ENCODE peak calls at places on chromosomes 4 and X, in four cellular contexts. I is aorta, Q is spleen, X is A673. J is an unnamed sample.

GRCh38 chr4:162410854-162411253 is 247.1 kb upstream of the FSTL5 start:
- DNase-seq in I (no peak), Q (no peak), X (no peak), J (no peak)

GRCh38 chrX:46551494-46552128 is 6.4 kb upstream of the ZNF674 start:
- DNase-seq in I (no peak), Q (no peak), X (peak; percentile 27), J (no peak)

GRCh38 chr4:182105416-182105815 is 137.8 kb upstream of the TENM3 start:
- DNase-seq in I (no peak), Q (no peak), X (no peak), J (no peak)

GRCh38 chr4:108398836-108399235 is 221.5 kb upstream of the RPL34 start:
- DNase-seq in I (no peak), Q (no peak), X (no peak), J (no peak)

GRCh38 chr4:148477276-148477675 is 35.1 kb upstream of the NR3C2 start:
- DNase-seq in I (no peak), Q (no peak), X (no peak), J (no peak)

GRCh38 chrX:102516314-102516936 is at the start of gene TMSB15A:
- DNase-seq in I (peak; percentile 78), Q (peak; percentile 84), X (peak; percentile 80), J (peak; percentile 41)

GRCh38 chrX:23981711-23982110 is 45.3 kb downstream of the KLHL15 start:
- DNase-seq in I (no peak), Q (no peak), X (no peak), J (no peak)

GRCh38 chr4:74311696-74312313 is 3.5 kb downstream of the EPGN start:
- DNase-seq in I (no peak), Q (no peak), X (peak; percentile 58), J (no peak)

GRCh38 chr4:76233967-76234678 is 17.4 kb upstream of the FAM47E start:
- DNase-seq in I (no peak), Q (no peak), X (no peak), J (no peak)

GRCh38 chr4:139028191-139028661 is 12.6 kb downstream of the NOCT start:
- DNase-seq in I (no peak), Q (no peak), X (no peak), J (no peak)

GRCh38 chr4:76523593-76523992 is 88.6 kb downstream of the SHROOM3 start:
- DNase-seq in I (no peak), Q (no peak), X (no peak), J (no peak)

GRCh38 chrX:1464282-1465131 is 11.8 kb upstream of the ASMTL start:
- DNase-seq in I (no peak), Q (peak; percentile 71), X (no peak), J (no peak)
- H3K27me3 ChIP-seq in I (no peaks in the 10 kb centered on the region), Q (no peaks in the 10 kb centered on the region), X (peaks cover 59% of the 10 kb centered on the region), J (no peaks in the 10 kb centered on the region)

DNA sequence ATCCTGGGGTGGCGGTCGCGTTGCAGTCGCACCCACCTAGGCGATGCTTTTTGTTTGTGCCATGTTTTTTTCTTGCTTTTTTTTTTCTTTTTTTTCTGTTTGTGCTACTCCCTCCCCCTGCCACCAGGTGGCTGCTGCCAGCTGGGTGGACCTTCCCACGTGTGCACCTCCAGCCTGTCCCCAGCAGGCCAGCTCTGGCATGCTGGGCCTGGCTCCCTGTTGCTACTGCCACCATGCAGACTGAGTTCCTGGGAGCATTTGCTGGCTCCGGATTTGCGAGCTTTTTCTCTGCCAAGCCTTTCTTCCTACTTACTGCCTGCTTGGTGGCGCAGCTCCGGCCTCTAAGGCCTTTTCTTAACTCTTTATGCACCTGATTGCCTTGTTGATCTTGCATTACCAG is 161.2 kb upstream of the WDFY3 start:
- DNase-seq in I (no peak), Q (peak; percentile 79), X (peak; percentile 47), J (no peak)
- H3K4me3 ChIP-seq in I (no peak overlapping the region), Q (no peak overlapping the region), X (no peak overlapping the region), J (no peak overlapping the region)

GRCh38 chr4:113790478-113790877 is 28.9 kb upstream of the CAMK2D start:
- DNase-seq in I (no peak), Q (no peak), X (no peak), J (no peak)
- H3K27me3 ChIP-seq in I (no peaks in the 10 kb centered on the region), Q (no peaks in the 10 kb centered on the region), X (no peaks in the 10 kb centered on the region), J (no peaks in the 10 kb centered on the region)

DNA sequence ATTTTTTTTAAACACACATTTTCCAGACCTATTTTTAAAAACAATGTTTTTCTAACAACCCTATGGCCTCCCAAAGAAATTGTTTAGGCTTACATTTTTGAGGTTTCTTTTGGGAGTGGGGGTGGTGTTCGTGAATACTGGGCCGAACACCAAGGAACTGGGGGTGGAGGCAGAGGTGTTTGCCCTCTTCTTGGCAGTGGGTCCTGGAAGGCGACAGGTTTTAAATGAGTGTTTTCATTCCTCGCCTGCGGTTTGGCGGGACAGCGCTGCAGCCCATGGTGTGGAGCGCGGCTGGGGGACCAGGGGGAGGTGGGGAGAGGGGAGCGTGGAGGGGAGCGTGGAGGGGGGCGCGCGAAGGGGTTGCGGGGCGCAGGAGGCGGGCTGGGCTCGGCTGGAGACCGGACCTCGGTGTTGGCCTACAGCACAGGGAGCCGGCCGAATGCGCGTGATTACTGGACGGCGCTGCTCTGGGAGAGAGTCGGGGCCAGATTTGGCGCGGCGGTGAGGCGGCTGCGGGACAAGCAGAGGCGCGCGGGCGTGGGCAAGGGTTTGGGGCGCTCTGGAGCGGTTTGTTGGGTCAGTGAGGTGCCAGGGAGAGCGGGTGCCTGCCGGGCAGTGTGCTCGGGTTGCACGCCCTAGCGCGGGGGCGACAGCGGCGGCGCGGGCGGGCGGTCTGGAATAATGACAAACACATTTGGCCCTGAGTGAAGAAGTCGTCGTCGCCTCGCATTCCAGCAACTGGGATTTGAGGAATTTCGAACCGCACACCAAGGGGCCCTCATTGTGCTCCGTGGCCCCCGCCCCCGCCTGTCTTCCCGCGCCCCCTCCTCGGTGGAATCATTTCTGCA is 762 bp downstream of the PDGFRA start:
- DNase-seq in I (peak; percentile 64), Q (no peak), X (no peak), J (peak; percentile 36)
- H3K4me3 ChIP-seq in I (peak overlapping the region; percentile 59), Q (peak overlapping the region; percentile 54), X (no peak overlapping the region), J (peak overlapping the region; percentile 71)

DNA sequence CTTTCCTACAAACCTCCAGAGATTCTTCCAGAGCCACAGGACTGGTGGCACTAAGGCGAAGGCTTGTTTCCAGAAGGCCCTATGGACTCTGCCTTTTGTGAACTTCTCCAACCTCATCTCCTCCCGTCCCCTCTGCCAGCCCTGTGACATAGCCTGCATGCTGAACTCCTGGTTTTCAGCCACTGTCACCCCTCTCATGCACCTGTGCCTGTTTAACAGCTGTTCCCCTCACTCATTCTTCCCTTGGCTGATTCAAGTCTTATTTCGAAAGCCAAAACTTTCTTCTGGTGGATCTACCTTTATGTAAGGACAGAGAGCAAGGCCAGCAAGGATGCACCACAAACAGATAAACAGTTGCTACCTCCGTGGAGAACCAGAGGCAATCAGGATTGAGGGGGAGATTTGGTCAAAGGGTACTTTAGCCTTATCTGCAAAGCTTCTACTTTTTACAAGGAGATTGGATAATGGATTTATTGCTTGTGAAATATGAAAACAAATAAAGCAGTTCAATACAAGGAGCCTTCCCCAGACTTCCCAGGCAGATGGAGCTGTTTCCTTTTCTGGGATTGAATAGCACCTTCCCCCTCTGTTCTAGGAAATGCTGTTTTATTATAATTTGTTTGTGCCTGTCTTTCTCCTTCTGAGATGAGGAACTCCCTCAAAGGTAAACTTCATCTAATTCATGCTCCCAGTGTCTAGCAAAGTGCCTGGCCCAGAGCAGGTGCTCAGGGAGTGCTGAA is 5.7 kb downstream of the CITED1 start:
- DNase-seq in I (no peak), Q (no peak), X (no peak), J (no peak)
- H3K27me3 ChIP-seq in I (no peaks in the 10 kb centered on the region), Q (no peaks in the 10 kb centered on the region), X (peaks cover 67% of the 10 kb centered on the region), J (no peaks in the 10 kb centered on the region)

GRCh38 chr4:152719856-152720556 is 40.2 kb upstream of the TMEM154 start:
- DNase-seq in I (no peak), Q (no peak), X (peak; percentile 52), J (no peak)
- H3K4me3 ChIP-seq in I (no peak overlapping the region), Q (no peak overlapping the region), X (peak overlapping the region; percentile 29), J (peak overlapping the region; percentile 40)

GRCh38 chr4:5921578-5921977 is 28.7 kb upstream of the CRMP1 start:
- DNase-seq in I (no peak), Q (no peak), X (no peak), J (no peak)
- H3K27me3 ChIP-seq in I (no peaks in the 10 kb centered on the region), Q (no peaks in the 10 kb centered on the region), X (no peaks in the 10 kb centered on the region), J (no peaks in the 10 kb centered on the region)

GRCh38 chr4:152162331-152162697 is 373.6 kb downstream of the FBXW7 start:
- DNase-seq in I (no peak), Q (no peak), X (no peak), J (no peak)

GRCh38 chr4:152165851-152166250 is 370.0 kb downstream of the FBXW7 start:
- DNase-seq in I (no peak), Q (no peak), X (no peak), J (no peak)

GRCh38 chr4:152166567-152166966 is 369.3 kb downstream of the FBXW7 start:
- DNase-seq in I (no peak), Q (no peak), X (peak; percentile 41), J (no peak)

GRCh38 chr4:152165146-152165545 is 370.7 kb downstream of the FBXW7 start:
- DNase-seq in I (no peak), Q (no peak), X (no peak), J (no peak)

GRCh38 chr4:152164561-152164960 is 371.3 kb downstream of the FBXW7 start:
- DNase-seq in I (no peak), Q (no peak), X (no peak), J (no peak)
- H3K4me3 ChIP-seq in I (no peak overlapping the region), Q (no peak overlapping the region), X (no peak overlapping the region), J (no peak overlapping the region)

GRCh38 chrX:154594491-154594890 is 9.6 kb downstream of the CTAG1A start:
- DNase-seq in I (no peak), Q (no peak), X (no peak), J (peak; percentile 4)
- H3K27me3 ChIP-seq in I (no peaks in the 10 kb centered on the region), Q (no peaks in the 10 kb centered on the region), X (no peaks in the 10 kb centered on the region), J (no peaks in the 10 kb centered on the region)

DNA sequence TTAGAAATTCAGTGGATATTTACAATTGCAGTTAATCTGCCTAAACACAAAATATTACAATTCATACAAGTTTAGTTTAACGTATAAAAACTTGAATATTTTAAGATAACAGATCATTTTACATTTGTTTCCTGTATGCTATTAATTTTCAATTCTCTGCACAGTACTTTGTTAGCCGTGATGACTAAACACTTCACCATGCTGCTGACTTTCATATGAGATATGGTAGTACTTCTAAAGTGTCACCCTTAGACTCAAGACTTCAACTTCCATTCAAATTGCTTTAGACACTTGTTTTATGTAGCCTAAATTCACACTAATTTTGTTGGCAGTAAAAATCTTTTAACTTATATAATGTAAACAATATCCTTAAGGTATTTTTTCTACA is 1646.4 kb upstream of the ADGRL3 start:
- DNase-seq in I (no peak), Q (no peak), X (no peak), J (no peak)
- H3K4me3 ChIP-seq in I (peak overlapping the region; percentile 58), Q (no peak overlapping the region), X (no peak overlapping the region), J (peak overlapping the region; percentile 22)

J was measured in breast epithelium.